ENCODE peak calls at places on chromosome 13, in seven cellular contexts. One of them, this sample, is unnamed.

GRCh38 chr13:34678154-34678553 is 263.9 kb upstream of the NBEA start:
- DNase-seq in activated naive CD4-positive, alpha-beta T cell treated with anti-CD3 and anti-CD28 coated beads for 36 hours: no peak
- DNase-seq in A172: peak; percentile 54
- DNase-seq in NCI-H1930: no peak
- DNase-seq in stimulated activated CD4-positive, alpha-beta T cell treated with anti-CD3 and anti-CD28 coated beads, TNF-alpha, amount 100 ng/mL, for 1 hour: no peak
- DNase-seq in GM23248: peak; percentile 39
- DNase-seq in AG08395: no peak
- DNase-seq in this sample: no peak

GRCh38 chr13:61414686-61415664 is 674 bp downstream of the PCDH20 start:
- DNase-seq in AG08395: no peak
- DNase-seq in stimulated activated CD4-positive, alpha-beta T cell treated with anti-CD3 and anti-CD28 coated beads, TNF-alpha, amount 100 ng/mL, for 1 hour: no peak
- DNase-seq in NCI-H1930: no peak
- DNase-seq in activated naive CD4-positive, alpha-beta T cell treated with anti-CD3 and anti-CD28 coated beads for 36 hours: no peak
- DNase-seq in A172: peak; percentile 6
- DNase-seq in GM23248: no peak
- DNase-seq in this sample: peak; percentile 37

GRCh38 chr13:67410645-67411044 is 180.5 kb upstream of the PCDH9 start:
- DNase-seq in GM23248: no peak
- DNase-seq in NCI-H1930: no peak
- DNase-seq in stimulated activated CD4-positive, alpha-beta T cell treated with anti-CD3 and anti-CD28 coated beads, TNF-alpha, amount 100 ng/mL, for 1 hour: no peak
- DNase-seq in A172: no peak
- DNase-seq in activated naive CD4-positive, alpha-beta T cell treated with anti-CD3 and anti-CD28 coated beads for 36 hours: no peak
- DNase-seq in AG08395: no peak
- DNase-seq in this sample: no peak

GRCh38 chr13:27665333-27665732 is 43.6 kb downstream of the POLR1D start:
- DNase-seq in NCI-H1930: no peak
- DNase-seq in GM23248: peak; percentile 12
- DNase-seq in stimulated activated CD4-positive, alpha-beta T cell treated with anti-CD3 and anti-CD28 coated beads, TNF-alpha, amount 100 ng/mL, for 1 hour: no peak
- DNase-seq in activated naive CD4-positive, alpha-beta T cell treated with anti-CD3 and anti-CD28 coated beads for 36 hours: no peak
- DNase-seq in AG08395: peak; percentile 18
- DNase-seq in A172: no peak
- DNase-seq in this sample: no peak

GRCh38 chr13:69050696-69051095 is 1056.9 kb upstream of the ATXN8OS start:
- DNase-seq in GM23248: no peak
- DNase-seq in AG08395: no peak
- DNase-seq in activated naive CD4-positive, alpha-beta T cell treated with anti-CD3 and anti-CD28 coated beads for 36 hours: no peak
- DNase-seq in NCI-H1930: no peak
- DNase-seq in A172: no peak
- DNase-seq in stimulated activated CD4-positive, alpha-beta T cell treated with anti-CD3 and anti-CD28 coated beads, TNF-alpha, amount 100 ng/mL, for 1 hour: no peak
- DNase-seq in this sample: no peak

GRCh38 chr13:105442941-105443340 is 1092.5 kb downstream of the EFNB2 start:
- DNase-seq in activated naive CD4-positive, alpha-beta T cell treated with anti-CD3 and anti-CD28 coated beads for 36 hours: no peak
- DNase-seq in AG08395: peak; percentile 88
- DNase-seq in stimulated activated CD4-positive, alpha-beta T cell treated with anti-CD3 and anti-CD28 coated beads, TNF-alpha, amount 100 ng/mL, for 1 hour: no peak
- DNase-seq in A172: peak; percentile 90
- DNase-seq in NCI-H1930: no peak
- DNase-seq in GM23248: peak; percentile 40
- DNase-seq in this sample: peak; percentile 29

GRCh38 chr13:31538067-31539042 is 201.0 kb upstream of the RXFP2 start:
- DNase-seq in NCI-H1930: peak; percentile 22
- DNase-seq in AG08395: peak; percentile 67
- DNase-seq in stimulated activated CD4-positive, alpha-beta T cell treated with anti-CD3 and anti-CD28 coated beads, TNF-alpha, amount 100 ng/mL, for 1 hour: no peak
- DNase-seq in activated naive CD4-positive, alpha-beta T cell treated with anti-CD3 and anti-CD28 coated beads for 36 hours: no peak
- DNase-seq in A172: peak; percentile 35
- DNase-seq in GM23248: peak; percentile 79
- DNase-seq in this sample: peak; percentile 59

GRCh38 chr13:46181799-46182490 is at the start of gene LCP1:
- DNase-seq in AG08395: no peak
- DNase-seq in activated naive CD4-positive, alpha-beta T cell treated with anti-CD3 and anti-CD28 coated beads for 36 hours: peak; percentile 92
- DNase-seq in NCI-H1930: no peak
- DNase-seq in GM23248: no peak
- DNase-seq in A172: peak; percentile 60
- DNase-seq in stimulated activated CD4-positive, alpha-beta T cell treated with anti-CD3 and anti-CD28 coated beads, TNF-alpha, amount 100 ng/mL, for 1 hour: peak; percentile 53
- DNase-seq in this sample: no peak

GRCh38 chr13:99078014-99078771 is 100.3 kb upstream of the DOCK9 start:
- DNase-seq in A172: no peak
- DNase-seq in stimulated activated CD4-positive, alpha-beta T cell treated with anti-CD3 and anti-CD28 coated beads, TNF-alpha, amount 100 ng/mL, for 1 hour: no peak
- DNase-seq in NCI-H1930: no peak
- DNase-seq in GM23248: no peak
- DNase-seq in activated naive CD4-positive, alpha-beta T cell treated with anti-CD3 and anti-CD28 coated beads for 36 hours: peak; percentile 53
- DNase-seq in AG08395: no peak
- DNase-seq in this sample: no peak

GRCh38 chr13:39557285-39557955 is 45.6 kb downstream of the LHFPL6 start:
- DNase-seq in activated naive CD4-positive, alpha-beta T cell treated with anti-CD3 and anti-CD28 coated beads for 36 hours: no peak
- DNase-seq in stimulated activated CD4-positive, alpha-beta T cell treated with anti-CD3 and anti-CD28 coated beads, TNF-alpha, amount 100 ng/mL, for 1 hour: no peak
- DNase-seq in A172: no peak
- DNase-seq in AG08395: no peak
- DNase-seq in GM23248: no peak
- DNase-seq in NCI-H1930: no peak
- DNase-seq in this sample: no peak

GRCh38 chr13:27578121-27579030 is 42.0 kb downstream of the LNX2 start:
- DNase-seq in NCI-H1930: no peak
- DNase-seq in stimulated activated CD4-positive, alpha-beta T cell treated with anti-CD3 and anti-CD28 coated beads, TNF-alpha, amount 100 ng/mL, for 1 hour: no peak
- DNase-seq in activated naive CD4-positive, alpha-beta T cell treated with anti-CD3 and anti-CD28 coated beads for 36 hours: no peak
- DNase-seq in A172: peak; percentile 14
- DNase-seq in GM23248: peak; percentile 54
- DNase-seq in AG08395: peak; percentile 30
- DNase-seq in this sample: peak; percentile 9

GRCh38 chr13:27830010-27830409 is 37.7 kb downstream of the GSX1 start:
- DNase-seq in activated naive CD4-positive, alpha-beta T cell treated with anti-CD3 and anti-CD28 coated beads for 36 hours: peak; percentile 43
- DNase-seq in AG08395: peak; percentile 53
- DNase-seq in GM23248: peak; percentile 45
- DNase-seq in stimulated activated CD4-positive, alpha-beta T cell treated with anti-CD3 and anti-CD28 coated beads, TNF-alpha, amount 100 ng/mL, for 1 hour: peak; percentile 19
- DNase-seq in A172: no peak
- DNase-seq in NCI-H1930: peak; percentile 13
- DNase-seq in this sample: peak; percentile 53

GRCh38 chr13:112859817-112860190 is 109.2 kb upstream of the MCF2L start:
- DNase-seq in stimulated activated CD4-positive, alpha-beta T cell treated with anti-CD3 and anti-CD28 coated beads, TNF-alpha, amount 100 ng/mL, for 1 hour: no peak
- DNase-seq in GM23248: peak; percentile 12
- DNase-seq in NCI-H1930: no peak
- DNase-seq in activated naive CD4-positive, alpha-beta T cell treated with anti-CD3 and anti-CD28 coated beads for 36 hours: no peak
- DNase-seq in AG08395: no peak
- DNase-seq in A172: peak; percentile 81
- DNase-seq in this sample: no peak

GRCh38 chr13:43687038-43687437 is 99.7 kb downstream of the ENOX1 start:
- DNase-seq in GM23248: no peak
- DNase-seq in AG08395: no peak
- DNase-seq in stimulated activated CD4-positive, alpha-beta T cell treated with anti-CD3 and anti-CD28 coated beads, TNF-alpha, amount 100 ng/mL, for 1 hour: no peak
- DNase-seq in NCI-H1930: no peak
- DNase-seq in A172: no peak
- DNase-seq in activated naive CD4-positive, alpha-beta T cell treated with anti-CD3 and anti-CD28 coated beads for 36 hours: no peak
- DNase-seq in this sample: no peak

GRCh38 chr13:44174769-44175425 is 198.7 kb upstream of the SERP2 start:
- DNase-seq in AG08395: peak; percentile 29
- DNase-seq in GM23248: peak; percentile 74
- DNase-seq in activated naive CD4-positive, alpha-beta T cell treated with anti-CD3 and anti-CD28 coated beads for 36 hours: no peak
- DNase-seq in NCI-H1930: no peak
- DNase-seq in stimulated activated CD4-positive, alpha-beta T cell treated with anti-CD3 and anti-CD28 coated beads, TNF-alpha, amount 100 ng/mL, for 1 hour: no peak
- DNase-seq in A172: peak; percentile 20
- DNase-seq in this sample: peak; percentile 7

GRCh38 chr13:102195566-102196462 is 206.0 kb downstream of the FGF14 start:
- DNase-seq in AG08395: no peak
- DNase-seq in A172: peak; percentile 45
- DNase-seq in activated naive CD4-positive, alpha-beta T cell treated with anti-CD3 and anti-CD28 coated beads for 36 hours: no peak
- DNase-seq in NCI-H1930: no peak
- DNase-seq in GM23248: peak; percentile 61
- DNase-seq in stimulated activated CD4-positive, alpha-beta T cell treated with anti-CD3 and anti-CD28 coated beads, TNF-alpha, amount 100 ng/mL, for 1 hour: no peak
- DNase-seq in this sample: no peak

GRCh38 chr13:68099616-68100015 is 869.5 kb upstream of the PCDH9 start:
- DNase-seq in stimulated activated CD4-positive, alpha-beta T cell treated with anti-CD3 and anti-CD28 coated beads, TNF-alpha, amount 100 ng/mL, for 1 hour: no peak
- DNase-seq in GM23248: peak; percentile 0
- DNase-seq in AG08395: peak; percentile 2
- DNase-seq in activated naive CD4-positive, alpha-beta T cell treated with anti-CD3 and anti-CD28 coated beads for 36 hours: no peak
- DNase-seq in NCI-H1930: no peak
- DNase-seq in A172: peak; percentile 73
- DNase-seq in this sample: peak; percentile 20

GRCh38 chr13:49517461-49517860 is 21.7 kb downstream of the PHF11 start:
- DNase-seq in AG08395: no peak
- DNase-seq in A172: no peak
- DNase-seq in NCI-H1930: no peak
- DNase-seq in GM23248: no peak
- DNase-seq in activated naive CD4-positive, alpha-beta T cell treated with anti-CD3 and anti-CD28 coated beads for 36 hours: no peak
- DNase-seq in stimulated activated CD4-positive, alpha-beta T cell treated with anti-CD3 and anti-CD28 coated beads, TNF-alpha, amount 100 ng/mL, for 1 hour: no peak
- DNase-seq in this sample: no peak

GRCh38 chr13:110258876-110259631 is 47.9 kb downstream of the COL4A1 start:
- DNase-seq in GM23248: peak; percentile 53
- DNase-seq in activated naive CD4-positive, alpha-beta T cell treated with anti-CD3 and anti-CD28 coated beads for 36 hours: no peak
- DNase-seq in A172: peak; percentile 65
- DNase-seq in AG08395: no peak
- DNase-seq in stimulated activated CD4-positive, alpha-beta T cell treated with anti-CD3 and anti-CD28 coated beads, TNF-alpha, amount 100 ng/mL, for 1 hour: no peak
- DNase-seq in NCI-H1930: no peak
- DNase-seq in this sample: no peak

GRCh38 chr13:22061371-22061805 is 390.5 kb downstream of the FGF9 start:
- DNase-seq in NCI-H1930: no peak
- DNase-seq in AG08395: no peak
- DNase-seq in activated naive CD4-positive, alpha-beta T cell treated with anti-CD3 and anti-CD28 coated beads for 36 hours: peak; percentile 64
- DNase-seq in stimulated activated CD4-positive, alpha-beta T cell treated with anti-CD3 and anti-CD28 coated beads, TNF-alpha, amount 100 ng/mL, for 1 hour: no peak
- DNase-seq in GM23248: no peak
- DNase-seq in A172: no peak
- DNase-seq in this sample: no peak

GRCh38 chr13:33285420-33286124 is at the start of gene STARD13:
- DNase-seq in A172: peak; percentile 96
- DNase-seq in AG08395: peak; percentile 98
- DNase-seq in stimulated activated CD4-positive, alpha-beta T cell treated with anti-CD3 and anti-CD28 coated beads, TNF-alpha, amount 100 ng/mL, for 1 hour: no peak
- DNase-seq in NCI-H1930: no peak
- DNase-seq in GM23248: peak; percentile 99
- DNase-seq in activated naive CD4-positive, alpha-beta T cell treated with anti-CD3 and anti-CD28 coated beads for 36 hours: peak; percentile 27
- DNase-seq in this sample: peak; percentile 98

GRCh38 chr13:85597790-85598500 is 201.3 kb downstream of the SLITRK6 start:
- DNase-seq in NCI-H1930: no peak
- DNase-seq in A172: no peak
- DNase-seq in stimulated activated CD4-positive, alpha-beta T cell treated with anti-CD3 and anti-CD28 coated beads, TNF-alpha, amount 100 ng/mL, for 1 hour: no peak
- DNase-seq in GM23248: no peak
- DNase-seq in AG08395: no peak
- DNase-seq in activated naive CD4-positive, alpha-beta T cell treated with anti-CD3 and anti-CD28 coated beads for 36 hours: no peak
- DNase-seq in this sample: no peak

GRCh38 chr13:36098080-36098479 is 33.1 kb downstream of the DCLK1 start:
- DNase-seq in AG08395: no peak
- DNase-seq in stimulated activated CD4-positive, alpha-beta T cell treated with anti-CD3 and anti-CD28 coated beads, TNF-alpha, amount 100 ng/mL, for 1 hour: no peak
- DNase-seq in A172: no peak
- DNase-seq in NCI-H1930: no peak
- DNase-seq in GM23248: no peak
- DNase-seq in activated naive CD4-positive, alpha-beta T cell treated with anti-CD3 and anti-CD28 coated beads for 36 hours: no peak
- DNase-seq in this sample: no peak

GRCh38 chr13:31824705-31825512 is 85.6 kb downstream of the RXFP2 start:
- DNase-seq in GM23248: peak; percentile 62
- DNase-seq in NCI-H1930: no peak
- DNase-seq in AG08395: peak; percentile 20
- DNase-seq in stimulated activated CD4-positive, alpha-beta T cell treated with anti-CD3 and anti-CD28 coated beads, TNF-alpha, amount 100 ng/mL, for 1 hour: no peak
- DNase-seq in activated naive CD4-positive, alpha-beta T cell treated with anti-CD3 and anti-CD28 coated beads for 36 hours: no peak
- DNase-seq in A172: no peak
- DNase-seq in this sample: no peak

GRCh38 chr13:80881495-80882482 is 540.9 kb upstream of the SPRY2 start:
- DNase-seq in AG08395: no peak
- DNase-seq in activated naive CD4-positive, alpha-beta T cell treated with anti-CD3 and anti-CD28 coated beads for 36 hours: no peak
- DNase-seq in NCI-H1930: no peak
- DNase-seq in A172: peak; percentile 25
- DNase-seq in GM23248: no peak
- DNase-seq in stimulated activated CD4-positive, alpha-beta T cell treated with anti-CD3 and anti-CD28 coated beads, TNF-alpha, amount 100 ng/mL, for 1 hour: no peak
- DNase-seq in this sample: no peak

GRCh38 chr13:65990684-65991083 is 1239.5 kb downstream of the PCDH9 start:
- DNase-seq in A172: no peak
- DNase-seq in NCI-H1930: no peak
- DNase-seq in stimulated activated CD4-positive, alpha-beta T cell treated with anti-CD3 and anti-CD28 coated beads, TNF-alpha, amount 100 ng/mL, for 1 hour: no peak
- DNase-seq in activated naive CD4-positive, alpha-beta T cell treated with anti-CD3 and anti-CD28 coated beads for 36 hours: no peak
- DNase-seq in AG08395: no peak
- DNase-seq in GM23248: no peak
- DNase-seq in this sample: no peak

GRCh38 chr13:73937420-73937819 is 196.8 kb downstream of the KLF12 start:
- DNase-seq in GM23248: peak; percentile 34
- DNase-seq in activated naive CD4-positive, alpha-beta T cell treated with anti-CD3 and anti-CD28 coated beads for 36 hours: no peak
- DNase-seq in AG08395: no peak
- DNase-seq in NCI-H1930: no peak
- DNase-seq in stimulated activated CD4-positive, alpha-beta T cell treated with anti-CD3 and anti-CD28 coated beads, TNF-alpha, amount 100 ng/mL, for 1 hour: no peak
- DNase-seq in A172: no peak
- DNase-seq in this sample: no peak

This sample was measured in MG63.